ENCODE peak calls at places on chromosomes 3 and 15, in six cellular contexts. One of them, this sample, is unnamed. For H3K27me3, the result is how much of the 10 kb centered on the place peaks cover.

GRCh38 chr3:158005391-158006100 is 100.7 kb downstream of the SHOX2 start:
- DNase-seq in PC-9: no peak
- DNase-seq in BJ: no peak
- DNase-seq in heart left ventricle: no peak
- DNase-seq in cardiac muscle cell: no peak
- DNase-seq in ascending aorta: no peak
- DNase-seq in this sample: no peak

GRCh38 chr15:61141497-61142125 is 87.5 kb downstream of the RORA start:
- DNase-seq in ascending aorta: no peak
- DNase-seq in PC-9: no peak
- DNase-seq in cardiac muscle cell: no peak
- DNase-seq in heart left ventricle: no peak
- DNase-seq in BJ: no peak
- DNase-seq in this sample: no peak

GRCh38 chr3:156483961-156484787 is 70.7 kb downstream of the SSR3 start:
- DNase-seq in PC-9: peak
- DNase-seq in BJ: no peak
- DNase-seq in ascending aorta: no peak
- DNase-seq in heart left ventricle: no peak
- DNase-seq in cardiac muscle cell: peak
- DNase-seq in this sample: no peak

GRCh38 chr3:128783774-128784173 is 57.8 kb downstream of the RAB7A start:
- DNase-seq in ascending aorta: no peak
- DNase-seq in cardiac muscle cell: no peak
- DNase-seq in PC-9: no peak
- DNase-seq in BJ: no peak
- DNase-seq in heart left ventricle: no peak
- DNase-seq in this sample: no peak

GRCh38 chr3:17006143-17006839 is 121.5 kb downstream of the PLCL2 start:
- DNase-seq in cardiac muscle cell: peak
- DNase-seq in ascending aorta: no peak
- DNase-seq in heart left ventricle: no peak
- DNase-seq in BJ: no peak
- DNase-seq in PC-9: no peak
- DNase-seq in this sample: no peak

GRCh38 chr15:43772624-43773023 is 4.1 kb downstream of the ELL3 start:
- DNase-seq in heart left ventricle: no peak
- DNase-seq in BJ: no peak
- DNase-seq in cardiac muscle cell: no peak
- DNase-seq in ascending aorta: no peak
- DNase-seq in PC-9: no peak
- DNase-seq in this sample: no peak

GRCh38 chr3:148999806-149000205 is 8.5 kb downstream of the GYG1 start:
- DNase-seq in cardiac muscle cell: peak
- DNase-seq in PC-9: no peak
- DNase-seq in ascending aorta: no peak
- DNase-seq in heart left ventricle: no peak
- DNase-seq in BJ: no peak
- DNase-seq in this sample: no peak

GRCh38 chr3:181623924-181624694 is 87.6 kb upstream of the SOX2 start:
- DNase-seq in ascending aorta: no peak
- DNase-seq in cardiac muscle cell: peak
- DNase-seq in heart left ventricle: no peak
- DNase-seq in BJ: no peak
- DNase-seq in PC-9: peak
- DNase-seq in this sample: peak

GRCh38 chr3:189756651-189757078 is 125.5 kb downstream of the TP63 start:
- DNase-seq in ascending aorta: no peak
- DNase-seq in PC-9: peak
- DNase-seq in BJ: no peak
- DNase-seq in cardiac muscle cell: no peak
- DNase-seq in heart left ventricle: no peak
- DNase-seq in this sample: peak

GRCh38 chr3:48129921-48130320 is 58.3 kb downstream of the CDC25A start:
- DNase-seq in ascending aorta: no peak
- DNase-seq in PC-9: no peak
- DNase-seq in heart left ventricle: no peak
- DNase-seq in cardiac muscle cell: no peak
- DNase-seq in BJ: no peak
- DNase-seq in this sample: no peak

GRCh38 chr3:61996351-61996750 is 377.0 kb downstream of the FEZF2 start:
- DNase-seq in cardiac muscle cell: no peak
- DNase-seq in ascending aorta: no peak
- DNase-seq in BJ: no peak
- DNase-seq in PC-9: no peak
- DNase-seq in heart left ventricle: no peak
- DNase-seq in this sample: no peak

GRCh38 chr3:71511446-71511845 is 72.1 kb downstream of the FOXP1 start:
- DNase-seq in ascending aorta: no peak
- DNase-seq in BJ: no peak
- DNase-seq in heart left ventricle: no peak
- DNase-seq in PC-9: no peak
- DNase-seq in cardiac muscle cell: no peak
- DNase-seq in this sample: no peak

GRCh38 chr3:58657036-58657435 is 9.5 kb downstream of the FAM3D start:
- DNase-seq in BJ: no peak
- DNase-seq in cardiac muscle cell: no peak
- DNase-seq in ascending aorta: no peak
- DNase-seq in PC-9: no peak
- DNase-seq in heart left ventricle: no peak
- DNase-seq in this sample: no peak

GRCh38 chr3:77039606-77040553 is at the start of gene ROBO2:
- DNase-seq in ascending aorta: no peak
- DNase-seq in PC-9: no peak
- DNase-seq in BJ: no peak
- DNase-seq in cardiac muscle cell: peak
- DNase-seq in heart left ventricle: no peak
- DNase-seq in this sample: no peak

GRCh38 chr15:72604794-72605193 is 49.7 kb upstream of the GOLGA6B start:
- DNase-seq in heart left ventricle: no peak
- DNase-seq in PC-9: no peak
- DNase-seq in ascending aorta: no peak
- DNase-seq in BJ: no peak
- DNase-seq in cardiac muscle cell: no peak
- DNase-seq in this sample: no peak

GRCh38 chr3:23810342-23811116 is 4.8 kb downstream of the UBE2E1 start:
- DNase-seq in PC-9: no peak
- DNase-seq in ascending aorta: no peak
- DNase-seq in cardiac muscle cell: peak
- DNase-seq in heart left ventricle: peak
- DNase-seq in BJ: no peak
- DNase-seq in this sample: no peak

GRCh38 chr3:29286841-29287240 is 6.0 kb downstream of the RBMS3 start:
- DNase-seq in PC-9: no peak
- DNase-seq in cardiac muscle cell: peak
- DNase-seq in BJ: no peak
- DNase-seq in heart left ventricle: no peak
- DNase-seq in ascending aorta: no peak
- DNase-seq in this sample: no peak

GRCh38 chr3:94615275-94616065 is 552.6 kb downstream of the NSUN3 start:
- DNase-seq in BJ: no peak
- DNase-seq in ascending aorta: no peak
- DNase-seq in cardiac muscle cell: no peak
- DNase-seq in PC-9: no peak
- DNase-seq in heart left ventricle: no peak
- DNase-seq in this sample: no peak

GRCh38 chr3:139307601-139308146 is 36.1 kb upstream of the MRPS22 start:
- DNase-seq in ascending aorta: no peak
- DNase-seq in heart left ventricle: no peak
- DNase-seq in cardiac muscle cell: no peak
- DNase-seq in BJ: no peak
- DNase-seq in PC-9: no peak
- DNase-seq in this sample: no peak

GRCh38 chr3:71680588-71680987 is 44.6 kb downstream of the EIF4E3 start:
- DNase-seq in cardiac muscle cell: peak
- DNase-seq in PC-9: no peak
- DNase-seq in ascending aorta: no peak
- DNase-seq in heart left ventricle: no peak
- DNase-seq in BJ: peak
- DNase-seq in this sample: no peak

GRCh38 chr15:98518823-98519561 is 129.3 kb upstream of the IGF1R start:
- DNase-seq in BJ: no peak
- DNase-seq in cardiac muscle cell: peak
- DNase-seq in ascending aorta: no peak
- DNase-seq in heart left ventricle: peak
- DNase-seq in PC-9: peak
- DNase-seq in this sample: peak

GRCh38 chr3:23663661-23664186 is 142.0 kb upstream of the UBE2E1 start:
- DNase-seq in cardiac muscle cell: no peak
- DNase-seq in heart left ventricle: no peak
- DNase-seq in ascending aorta: no peak
- DNase-seq in BJ: no peak
- DNase-seq in PC-9: no peak
- DNase-seq in this sample: no peak

GRCh38 chr3:162366382-162366781 is 869.8 kb downstream of the OTOL1 start:
- DNase-seq in heart left ventricle: no peak
- DNase-seq in BJ: no peak
- DNase-seq in PC-9: no peak
- DNase-seq in cardiac muscle cell: no peak
- DNase-seq in ascending aorta: no peak
- DNase-seq in this sample: no peak

GRCh38 chr3:132382267-132382666 is 35.0 kb upstream of the DNAJC13 start:
- DNase-seq in PC-9: no peak
- DNase-seq in cardiac muscle cell: no peak
- DNase-seq in heart left ventricle: no peak
- DNase-seq in ascending aorta: no peak
- DNase-seq in BJ: no peak
- DNase-seq in this sample: no peak

GRCh38 chr15:74399511-74400312 is 32.3 kb upstream of the CYP11A1 start:
- DNase-seq in cardiac muscle cell: peak
- DNase-seq in PC-9: peak
- DNase-seq in ascending aorta: no peak
- DNase-seq in heart left ventricle: no peak
- DNase-seq in BJ: no peak
- DNase-seq in this sample: no peak

GRCh38 chr3:14170569-14171159 is 7.7 kb downstream of the XPC start:
- DNase-seq in PC-9: peak
- DNase-seq in ascending aorta: no peak
- DNase-seq in BJ: peak
- DNase-seq in heart left ventricle: no peak
- DNase-seq in cardiac muscle cell: peak
- DNase-seq in this sample: no peak

GRCh38 chr3:8575364-8576104 is 69.1 kb downstream of the SSUH2 start:
- DNase-seq in heart left ventricle: no peak
- DNase-seq in ascending aorta: no peak
- DNase-seq in PC-9: peak
- DNase-seq in BJ: peak
- DNase-seq in cardiac muscle cell: peak
- DNase-seq in this sample: peak

GRCh38 chr3:50266808-50267207 is 2.1 kb upstream of the SEMA3B start:
- DNase-seq in heart left ventricle: no peak
- DNase-seq in cardiac muscle cell: no peak
- DNase-seq in ascending aorta: no peak
- DNase-seq in PC-9: no peak
- DNase-seq in BJ: no peak
- DNase-seq in this sample: no peak
- H3K4me3 ChIP-seq in heart left ventricle: peak
- H3K4me3 ChIP-seq in cardiac muscle cell: peak
- H3K4me3 ChIP-seq in ascending aorta: peak
- H3K4me3 ChIP-seq in PC-9: no peak
- H3K4me3 ChIP-seq in BJ: peak
- H3K4me3 ChIP-seq in this sample: peak

DNA sequence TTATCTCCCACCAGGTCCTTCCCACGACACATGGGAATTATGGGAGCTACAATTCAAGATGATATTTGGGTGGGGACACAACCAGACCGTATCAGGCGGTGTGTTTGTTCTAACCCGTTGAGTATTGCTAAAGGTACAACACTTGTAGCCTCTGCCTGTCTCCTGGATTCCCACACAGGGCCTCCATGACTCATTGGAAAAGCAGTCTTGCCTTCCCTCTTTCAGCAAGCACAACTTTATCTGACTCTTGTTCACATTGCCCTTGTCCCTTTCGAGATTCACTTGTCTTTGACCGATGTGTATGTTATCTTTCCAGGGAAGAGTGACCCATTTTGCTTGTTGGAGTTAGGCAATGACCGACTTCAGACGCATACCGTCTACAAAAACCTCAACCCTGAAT is 152.3 kb downstream of the MCTP2 start:
- DNase-seq in PC-9: no peak
- DNase-seq in cardiac muscle cell: no peak
- DNase-seq in BJ: no peak
- DNase-seq in heart left ventricle: no peak
- DNase-seq in ascending aorta: no peak
- DNase-seq in this sample: no peak
- H3K27me3 ChIP-seq in PC-9: under half
- H3K27me3 ChIP-seq in cardiac muscle cell: under half
- H3K27me3 ChIP-seq in BJ: under half
- H3K27me3 ChIP-seq in heart left ventricle: under half
- H3K27me3 ChIP-seq in ascending aorta: under half
- H3K27me3 ChIP-seq in this sample: under half

GRCh38 chr3:138265745-138266144 is 63.9 kb downstream of the NME9 start:
- DNase-seq in BJ: no peak
- DNase-seq in cardiac muscle cell: no peak
- DNase-seq in heart left ventricle: no peak
- DNase-seq in PC-9: no peak
- DNase-seq in ascending aorta: no peak
- DNase-seq in this sample: no peak
- TF ChIP-seq CTCF in BJ: no peak
- TF ChIP-seq CTCF in cardiac muscle cell: no peak
- TF ChIP-seq CTCF in heart left ventricle: no peak
- TF ChIP-seq CTCF in PC-9: no peak
- TF ChIP-seq CTCF in ascending aorta: no peak
- TF ChIP-seq CTCF in this sample: no peak

GRCh38 chr3:88031543-88032148 is 27.2 kb downstream of the CGGBP1 start:
- DNase-seq in cardiac muscle cell: peak
- DNase-seq in PC-9: peak
- DNase-seq in heart left ventricle: no peak
- DNase-seq in BJ: peak
- DNase-seq in ascending aorta: no peak
- DNase-seq in this sample: no peak

GRCh38 chr3:88030200-88030599 is 28.6 kb downstream of the CGGBP1 start:
- DNase-seq in PC-9: no peak
- DNase-seq in BJ: no peak
- DNase-seq in ascending aorta: no peak
- DNase-seq in cardiac muscle cell: no peak
- DNase-seq in heart left ventricle: no peak
- DNase-seq in this sample: no peak

GRCh38 chr3:88033806-88034205 is 25.0 kb downstream of the CGGBP1 start:
- DNase-seq in cardiac muscle cell: no peak
- DNase-seq in ascending aorta: no peak
- DNase-seq in BJ: no peak
- DNase-seq in heart left ventricle: no peak
- DNase-seq in PC-9: no peak
- DNase-seq in this sample: no peak

GRCh38 chr3:88033088-88033487 is 25.7 kb downstream of the CGGBP1 start:
- DNase-seq in ascending aorta: no peak
- DNase-seq in cardiac muscle cell: no peak
- DNase-seq in PC-9: no peak
- DNase-seq in BJ: no peak
- DNase-seq in heart left ventricle: no peak
- DNase-seq in this sample: no peak

DNA sequence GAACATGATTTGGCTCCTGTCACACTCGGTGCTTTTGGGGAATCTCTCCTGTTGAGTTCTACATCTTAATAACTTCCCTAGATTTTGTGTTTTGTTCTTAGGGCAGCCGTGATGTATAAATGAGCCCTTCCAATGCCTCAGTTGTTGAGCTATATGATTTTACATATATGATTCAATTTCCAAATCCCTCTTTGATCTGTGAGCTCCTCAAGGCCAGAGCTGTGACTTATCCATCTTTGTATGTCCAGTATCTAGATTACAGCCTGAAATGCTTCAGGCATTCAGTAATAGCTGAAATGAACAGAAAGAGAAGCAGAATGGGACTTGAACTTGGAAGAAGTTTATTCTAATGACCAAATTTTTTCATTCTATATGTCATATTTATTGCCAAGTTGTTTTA is 26.6 kb downstream of the CGGBP1 start:
- DNase-seq in cardiac muscle cell: no peak
- DNase-seq in heart left ventricle: no peak
- DNase-seq in BJ: no peak
- DNase-seq in PC-9: no peak
- DNase-seq in ascending aorta: no peak
- DNase-seq in this sample: no peak
- H3K4me3 ChIP-seq in cardiac muscle cell: no peak
- H3K4me3 ChIP-seq in heart left ventricle: peak
- H3K4me3 ChIP-seq in BJ: peak
- H3K4me3 ChIP-seq in PC-9: peak
- H3K4me3 ChIP-seq in ascending aorta: peak
- H3K4me3 ChIP-seq in this sample: no peak